ENCODE peak calls at places on chromosomes 2 and 18, in four cellular contexts. C is dorsolateral prefrontal cortex; H is Daoy; M is activated CD4-positive, alpha-beta T cell treated with anti-CD3 and anti-CD28 coated beads for 48 hours. A is an unnamed sample.

GRCh38 chr2:119723784-119724467 is 35.8 kb upstream of the PTPN4 start:
- DNase-seq in M (no peak), H (no peak), C (peak), A (peak)

GRCh38 chr18:22556271-22556990 is 138.7 kb upstream of the CTAGE1 start:
- DNase-seq in M (no peak), H (peak), C (no peak), A (no peak)

GRCh38 chr2:111168528-111168929 is 47.8 kb downstream of the BCL2L11 start:
- DNase-seq in C (no peak), H (peak), M (peak), A (peak)

GRCh38 chr2:225465827-225466226 is 66.3 kb downstream of the NYAP2 start:
- DNase-seq in H (no peak), C (no peak), M (no peak), A (no peak)

GRCh38 chr18:41690332-41691110 is 264.5 kb upstream of the PIK3C3 start:
- DNase-seq in H (no peak), M (no peak), C (no peak), A (no peak)

GRCh38 chr2:180474716-180475115 is 467.6 kb upstream of the CWC22 start:
- DNase-seq in H (no peak), C (no peak), M (no peak), A (no peak)

GRCh38 chr2:28366496-28367282 is 26.0 kb upstream of the FOSL2 start:
- DNase-seq in M (peak), C (no peak), H (peak), A (peak)

GRCh38 chr2:223979730-223980396 is 22.6 kb downstream of the MRPL44 start:
- DNase-seq in C (no peak), M (no peak), H (no peak), A (no peak)

GRCh38 chr2:161353543-161353942 is 45.3 kb downstream of the PSMD14 start:
- DNase-seq in M (no peak), C (no peak), H (no peak), A (no peak)

GRCh38 chr2:236872015-236872414 is 213.7 kb upstream of the COPS8 start:
- DNase-seq in C (no peak), M (no peak), H (no peak), A (no peak)

GRCh38 chr2:239596298-239596697 is 195.5 kb upstream of the HDAC4 start:
- DNase-seq in H (no peak), M (no peak), C (no peak), A (no peak)

GRCh38 chr2:67566292-67566691 is 169.2 kb downstream of the ETAA1 start:
- DNase-seq in C (no peak), M (no peak), H (no peak), A (no peak)

GRCh38 chr18:62281684-62282083 is 43.4 kb upstream of the TNFRSF11A start:
- DNase-seq in H (peak), M (no peak), C (no peak), A (no peak)

GRCh38 chr2:30346475-30347169 is 100.4 kb upstream of the LCLAT1 start:
- DNase-seq in M (no peak), H (no peak), C (peak), A (no peak)

GRCh38 chr2:19059076-19059475 is 299.3 kb downstream of the OSR1 start:
- DNase-seq in H (no peak), M (no peak), C (no peak), A (no peak)

GRCh38 chr2:32064021-32064678 is 794 bp downstream of the SPAST start:
- DNase-seq in C (no peak), M (peak), H (peak), A (peak)

GRCh38 chr2:1594281-1595171 is 149.8 kb downstream of the PXDN start:
- DNase-seq in M (no peak), H (no peak), C (no peak), A (no peak)

GRCh38 chr2:70926042-70926441 is 9.7 kb upstream of the ATP6V1B1 start:
- DNase-seq in H (no peak), M (no peak), C (peak), A (no peak)

GRCh38 chr2:143629344-143629743 is 500.1 kb downstream of the ARHGAP15 start:
- DNase-seq in H (peak), M (no peak), C (no peak), A (no peak)

GRCh38 chr2:102423368-102423767 is 408 bp downstream of the IL18RAP start:
- DNase-seq in H (no peak), M (no peak), C (no peak), A (no peak)

GRCh38 chr2:26471278-26471677 is 6.6 kb downstream of the OTOF start:
- DNase-seq in M (no peak), C (no peak), H (no peak), A (no peak)

GRCh38 chr2:222057249-222058073 is 241.3 kb downstream of the PAX3 start:
- DNase-seq in C (no peak), M (no peak), H (no peak), A (no peak)

GRCh38 chr2:161905389-161906046 is 168.5 kb downstream of the DPP4 start:
- DNase-seq in M (no peak), H (no peak), C (no peak), A (peak)

GRCh38 chr2:241895732-241896641 is 26.5 kb downstream of the RTP5 start:
- DNase-seq in H (no peak), M (peak), C (peak), A (no peak)

GRCh38 chr2:62177392-62178026 is 18.4 kb upstream of the B3GNT2 start:
- DNase-seq in H (no peak), M (no peak), C (no peak), A (no peak)

GRCh38 chr18:77068321-77068841 is 64.2 kb downstream of the MBP start:
- DNase-seq in M (peak), C (no peak), H (no peak), A (peak)

GRCh38 chr18:74682141-74682997 is 84.7 kb downstream of the ZNF407 start:
- DNase-seq in M (no peak), H (no peak), C (no peak), A (no peak)

GRCh38 chr18:2087877-2088673 is 483.2 kb downstream of the METTL4 start:
- DNase-seq in C (no peak), H (no peak), M (no peak), A (no peak)

GRCh38 chr18:39596216-39596615 is 2030.6 kb upstream of the CELF4 start:
- DNase-seq in C (no peak), H (no peak), M (no peak), A (no peak)

GRCh38 chr2:229434131-229434530 is 163.0 kb upstream of the PID1 start:
- DNase-seq in M (no peak), C (no peak), H (no peak), A (no peak)

GRCh38 chr2:85584857-85585780 is 888 bp downstream of the VAMP5 start:
- DNase-seq in M (peak), C (no peak), H (peak), A (peak)

GRCh38 chr2:232655392-232655791 is 22.0 kb downstream of the EFHD1 start:
- DNase-seq in C (peak), H (no peak), M (no peak), A (no peak)

GRCh38 chr2:65278450-65279030 is 50.9 kb downstream of the ACTR2 start:
- DNase-seq in C (no peak), M (no peak), H (peak), A (no peak)

GRCh38 chr2:241073166-241074064 is 28.7 kb downstream of the MTERF4 start:
- DNase-seq in M (no peak), C (no peak), H (no peak), A (no peak)

GRCh38 chr18:58443671-58444070 is 185.2 kb downstream of the ALPK2 start:
- DNase-seq in M (no peak), C (no peak), H (no peak), A (no peak)

GRCh38 chr18:75923169-75923568 is 495.7 kb upstream of the SMIM21 start:
- DNase-seq in C (peak), H (peak), M (no peak), A (no peak)

GRCh38 chr2:69997296-69998184 is 36.1 kb upstream of the ASPRV1 start:
- DNase-seq in M (peak), H (peak), C (no peak), A (peak)

GRCh38 chr2:59528525-59528924 is 1024.9 kb downstream of the BCL11A start:
- DNase-seq in H (no peak), C (no peak), M (no peak), A (no peak)

GRCh38 chr2:13056259-13056843 is 339.6 kb downstream of the TRIB2 start:
- DNase-seq in C (no peak), H (no peak), M (no peak), A (no peak)

GRCh38 chr2:8607591-8607990 is 74.3 kb upstream of the ID2 start:
- DNase-seq in H (no peak), M (no peak), C (no peak), A (no peak)